ENCODE peak calls at places on chromosomes 5 and 9, in nine cellular contexts. One of them, this sample, is unnamed.
A peak's percentile ranks its signal among the peaks of the same experiment; 100 is the strongest.

GRCh38 chr9:1979815-1980367 is 35.3 kb upstream of the SMARCA2 start:
- DNase-seq in hypothalamus: no peak
- DNase-seq in activated naive CD8-positive, alpha-beta T cell treated with anti-CD3 and anti-CD28 coated beads, Interleukin-2, amount 50 U/mL, for 24 hours: no peak
- DNase-seq in stimulated activated CD4-positive, alpha-beta T cell treated with anti-CD3 and anti-CD28 coated beads, Interleukin-2, amount 100 ng/mL, for 48 hours: no peak
- DNase-seq in activated CD4-positive, alpha-beta T cell treated with anti-CD3 and anti-CD28 coated beads, Interleukin-2, amount 50 U/mL, for 1 hour: no peak
- DNase-seq in EL: peak; percentile 72
- DNase-seq in activated effector memory CD4-positive, alpha-beta T cell treated with Interleukin-2 at 50 U/mL for 16 hours: no peak
- DNase-seq in body of pancreas: peak; percentile 55
- DNase-seq in endothelial cell: no peak
- DNase-seq in this sample: peak; percentile 35

GRCh38 chr5:120528609-120529008 is 64.5 kb downstream of the PRR16 start:
- DNase-seq in activated CD4-positive, alpha-beta T cell treated with anti-CD3 and anti-CD28 coated beads, Interleukin-2, amount 50 U/mL, for 1 hour: no peak
- DNase-seq in body of pancreas: no peak
- DNase-seq in endothelial cell: no peak
- DNase-seq in hypothalamus: no peak
- DNase-seq in EL: peak; percentile 47
- DNase-seq in stimulated activated CD4-positive, alpha-beta T cell treated with anti-CD3 and anti-CD28 coated beads, Interleukin-2, amount 100 ng/mL, for 48 hours: no peak
- DNase-seq in activated naive CD8-positive, alpha-beta T cell treated with anti-CD3 and anti-CD28 coated beads, Interleukin-2, amount 50 U/mL, for 24 hours: no peak
- DNase-seq in activated effector memory CD4-positive, alpha-beta T cell treated with Interleukin-2 at 50 U/mL for 16 hours: no peak
- DNase-seq in this sample: no peak

GRCh38 chr5:60842859-60843692 is 993 bp downstream of the ELOVL7 start:
- DNase-seq in EL: peak; percentile 20
- DNase-seq in endothelial cell: peak; percentile 20
- DNase-seq in activated CD4-positive, alpha-beta T cell treated with anti-CD3 and anti-CD28 coated beads, Interleukin-2, amount 50 U/mL, for 1 hour: no peak
- DNase-seq in body of pancreas: peak; percentile 25
- DNase-seq in hypothalamus: peak; percentile 7
- DNase-seq in stimulated activated CD4-positive, alpha-beta T cell treated with anti-CD3 and anti-CD28 coated beads, Interleukin-2, amount 100 ng/mL, for 48 hours: no peak
- DNase-seq in activated effector memory CD4-positive, alpha-beta T cell treated with Interleukin-2 at 50 U/mL for 16 hours: no peak
- DNase-seq in activated naive CD8-positive, alpha-beta T cell treated with anti-CD3 and anti-CD28 coated beads, Interleukin-2, amount 50 U/mL, for 24 hours: peak; percentile 6
- DNase-seq in this sample: no peak

GRCh38 chr9:131960805-131961495 is 118.7 kb downstream of the MED27 start:
- DNase-seq in EL: no peak
- DNase-seq in endothelial cell: no peak
- DNase-seq in stimulated activated CD4-positive, alpha-beta T cell treated with anti-CD3 and anti-CD28 coated beads, Interleukin-2, amount 100 ng/mL, for 48 hours: no peak
- DNase-seq in activated effector memory CD4-positive, alpha-beta T cell treated with Interleukin-2 at 50 U/mL for 16 hours: no peak
- DNase-seq in body of pancreas: no peak
- DNase-seq in activated naive CD8-positive, alpha-beta T cell treated with anti-CD3 and anti-CD28 coated beads, Interleukin-2, amount 50 U/mL, for 24 hours: no peak
- DNase-seq in activated CD4-positive, alpha-beta T cell treated with anti-CD3 and anti-CD28 coated beads, Interleukin-2, amount 50 U/mL, for 1 hour: no peak
- DNase-seq in hypothalamus: peak; percentile 61
- DNase-seq in this sample: no peak

GRCh38 chr5:51172853-51173635 is 210.2 kb upstream of the ISL1 start:
- DNase-seq in activated naive CD8-positive, alpha-beta T cell treated with anti-CD3 and anti-CD28 coated beads, Interleukin-2, amount 50 U/mL, for 24 hours: no peak
- DNase-seq in hypothalamus: no peak
- DNase-seq in activated effector memory CD4-positive, alpha-beta T cell treated with Interleukin-2 at 50 U/mL for 16 hours: no peak
- DNase-seq in body of pancreas: no peak
- DNase-seq in stimulated activated CD4-positive, alpha-beta T cell treated with anti-CD3 and anti-CD28 coated beads, Interleukin-2, amount 100 ng/mL, for 48 hours: no peak
- DNase-seq in EL: no peak
- DNase-seq in activated CD4-positive, alpha-beta T cell treated with anti-CD3 and anti-CD28 coated beads, Interleukin-2, amount 50 U/mL, for 1 hour: no peak
- DNase-seq in endothelial cell: no peak
- DNase-seq in this sample: no peak

GRCh38 chr9:29285818-29286217 is 1712.5 kb upstream of the C9orf72 start:
- DNase-seq in activated naive CD8-positive, alpha-beta T cell treated with anti-CD3 and anti-CD28 coated beads, Interleukin-2, amount 50 U/mL, for 24 hours: no peak
- DNase-seq in stimulated activated CD4-positive, alpha-beta T cell treated with anti-CD3 and anti-CD28 coated beads, Interleukin-2, amount 100 ng/mL, for 48 hours: no peak
- DNase-seq in activated CD4-positive, alpha-beta T cell treated with anti-CD3 and anti-CD28 coated beads, Interleukin-2, amount 50 U/mL, for 1 hour: no peak
- DNase-seq in endothelial cell: no peak
- DNase-seq in activated effector memory CD4-positive, alpha-beta T cell treated with Interleukin-2 at 50 U/mL for 16 hours: no peak
- DNase-seq in body of pancreas: no peak
- DNase-seq in EL: peak; percentile 27
- DNase-seq in hypothalamus: no peak
- DNase-seq in this sample: no peak

GRCh38 chr5:106397700-106398099 is 1273.0 kb downstream of the EFNA5 start:
- DNase-seq in body of pancreas: no peak
- DNase-seq in activated naive CD8-positive, alpha-beta T cell treated with anti-CD3 and anti-CD28 coated beads, Interleukin-2, amount 50 U/mL, for 24 hours: no peak
- DNase-seq in activated CD4-positive, alpha-beta T cell treated with anti-CD3 and anti-CD28 coated beads, Interleukin-2, amount 50 U/mL, for 1 hour: no peak
- DNase-seq in EL: peak; percentile 73
- DNase-seq in endothelial cell: no peak
- DNase-seq in activated effector memory CD4-positive, alpha-beta T cell treated with Interleukin-2 at 50 U/mL for 16 hours: no peak
- DNase-seq in hypothalamus: no peak
- DNase-seq in stimulated activated CD4-positive, alpha-beta T cell treated with anti-CD3 and anti-CD28 coated beads, Interleukin-2, amount 100 ng/mL, for 48 hours: no peak
- DNase-seq in this sample: no peak

GRCh38 chr9:119961774-119962408 is 592.7 kb upstream of the BRINP1 start:
- DNase-seq in activated effector memory CD4-positive, alpha-beta T cell treated with Interleukin-2 at 50 U/mL for 16 hours: no peak
- DNase-seq in activated naive CD8-positive, alpha-beta T cell treated with anti-CD3 and anti-CD28 coated beads, Interleukin-2, amount 50 U/mL, for 24 hours: peak; percentile 7
- DNase-seq in activated CD4-positive, alpha-beta T cell treated with anti-CD3 and anti-CD28 coated beads, Interleukin-2, amount 50 U/mL, for 1 hour: no peak
- DNase-seq in stimulated activated CD4-positive, alpha-beta T cell treated with anti-CD3 and anti-CD28 coated beads, Interleukin-2, amount 100 ng/mL, for 48 hours: peak; percentile 1
- DNase-seq in hypothalamus: peak; percentile 5
- DNase-seq in body of pancreas: peak; percentile 35
- DNase-seq in endothelial cell: peak; percentile 80
- DNase-seq in EL: peak; percentile 28
- DNase-seq in this sample: no peak

GRCh38 chr5:11390369-11390768 is 513.9 kb downstream of the CTNND2 start:
- DNase-seq in body of pancreas: no peak
- DNase-seq in hypothalamus: peak; percentile 30
- DNase-seq in activated CD4-positive, alpha-beta T cell treated with anti-CD3 and anti-CD28 coated beads, Interleukin-2, amount 50 U/mL, for 1 hour: no peak
- DNase-seq in stimulated activated CD4-positive, alpha-beta T cell treated with anti-CD3 and anti-CD28 coated beads, Interleukin-2, amount 100 ng/mL, for 48 hours: no peak
- DNase-seq in endothelial cell: no peak
- DNase-seq in activated effector memory CD4-positive, alpha-beta T cell treated with Interleukin-2 at 50 U/mL for 16 hours: no peak
- DNase-seq in EL: peak; percentile 17
- DNase-seq in activated naive CD8-positive, alpha-beta T cell treated with anti-CD3 and anti-CD28 coated beads, Interleukin-2, amount 50 U/mL, for 24 hours: no peak
- DNase-seq in this sample: no peak

GRCh38 chr5:10250804-10251276 is 760 bp downstream of the CCT5 start:
- DNase-seq in EL: peak; percentile 32
- DNase-seq in activated naive CD8-positive, alpha-beta T cell treated with anti-CD3 and anti-CD28 coated beads, Interleukin-2, amount 50 U/mL, for 24 hours: no peak
- DNase-seq in hypothalamus: no peak
- DNase-seq in activated CD4-positive, alpha-beta T cell treated with anti-CD3 and anti-CD28 coated beads, Interleukin-2, amount 50 U/mL, for 1 hour: no peak
- DNase-seq in stimulated activated CD4-positive, alpha-beta T cell treated with anti-CD3 and anti-CD28 coated beads, Interleukin-2, amount 100 ng/mL, for 48 hours: no peak
- DNase-seq in endothelial cell: peak; percentile 15
- DNase-seq in body of pancreas: no peak
- DNase-seq in activated effector memory CD4-positive, alpha-beta T cell treated with Interleukin-2 at 50 U/mL for 16 hours: peak; percentile 13
- DNase-seq in this sample: peak; percentile 43

GRCh38 chr5:103522586-103522985 is 40.0 kb downstream of the NUDT12 start:
- DNase-seq in stimulated activated CD4-positive, alpha-beta T cell treated with anti-CD3 and anti-CD28 coated beads, Interleukin-2, amount 100 ng/mL, for 48 hours: no peak
- DNase-seq in activated CD4-positive, alpha-beta T cell treated with anti-CD3 and anti-CD28 coated beads, Interleukin-2, amount 50 U/mL, for 1 hour: no peak
- DNase-seq in EL: no peak
- DNase-seq in endothelial cell: no peak
- DNase-seq in hypothalamus: no peak
- DNase-seq in body of pancreas: no peak
- DNase-seq in activated effector memory CD4-positive, alpha-beta T cell treated with Interleukin-2 at 50 U/mL for 16 hours: no peak
- DNase-seq in activated naive CD8-positive, alpha-beta T cell treated with anti-CD3 and anti-CD28 coated beads, Interleukin-2, amount 50 U/mL, for 24 hours: no peak
- DNase-seq in this sample: no peak

GRCh38 chr5:141914154-141914743 is 9.4 kb upstream of the DELE1 start:
- DNase-seq in activated effector memory CD4-positive, alpha-beta T cell treated with Interleukin-2 at 50 U/mL for 16 hours: no peak
- DNase-seq in stimulated activated CD4-positive, alpha-beta T cell treated with anti-CD3 and anti-CD28 coated beads, Interleukin-2, amount 100 ng/mL, for 48 hours: no peak
- DNase-seq in EL: peak; percentile 34
- DNase-seq in body of pancreas: peak; percentile 47
- DNase-seq in endothelial cell: peak; percentile 59
- DNase-seq in activated CD4-positive, alpha-beta T cell treated with anti-CD3 and anti-CD28 coated beads, Interleukin-2, amount 50 U/mL, for 1 hour: no peak
- DNase-seq in hypothalamus: peak; percentile 67
- DNase-seq in activated naive CD8-positive, alpha-beta T cell treated with anti-CD3 and anti-CD28 coated beads, Interleukin-2, amount 50 U/mL, for 24 hours: peak; percentile 48
- DNase-seq in this sample: peak; percentile 86

GRCh38 chr9:444528-444927 is 229.9 kb downstream of the DOCK8 start:
- DNase-seq in activated CD4-positive, alpha-beta T cell treated with anti-CD3 and anti-CD28 coated beads, Interleukin-2, amount 50 U/mL, for 1 hour: no peak
- DNase-seq in hypothalamus: no peak
- DNase-seq in activated effector memory CD4-positive, alpha-beta T cell treated with Interleukin-2 at 50 U/mL for 16 hours: no peak
- DNase-seq in EL: no peak
- DNase-seq in stimulated activated CD4-positive, alpha-beta T cell treated with anti-CD3 and anti-CD28 coated beads, Interleukin-2, amount 100 ng/mL, for 48 hours: no peak
- DNase-seq in body of pancreas: no peak
- DNase-seq in endothelial cell: no peak
- DNase-seq in activated naive CD8-positive, alpha-beta T cell treated with anti-CD3 and anti-CD28 coated beads, Interleukin-2, amount 50 U/mL, for 24 hours: no peak
- DNase-seq in this sample: no peak

GRCh38 chr5:61342066-61342465 is 10.0 kb downstream of the ZSWIM6 start:
- DNase-seq in endothelial cell: no peak
- DNase-seq in stimulated activated CD4-positive, alpha-beta T cell treated with anti-CD3 and anti-CD28 coated beads, Interleukin-2, amount 100 ng/mL, for 48 hours: no peak
- DNase-seq in EL: peak; percentile 85
- DNase-seq in activated CD4-positive, alpha-beta T cell treated with anti-CD3 and anti-CD28 coated beads, Interleukin-2, amount 50 U/mL, for 1 hour: no peak
- DNase-seq in body of pancreas: no peak
- DNase-seq in activated effector memory CD4-positive, alpha-beta T cell treated with Interleukin-2 at 50 U/mL for 16 hours: no peak
- DNase-seq in activated naive CD8-positive, alpha-beta T cell treated with anti-CD3 and anti-CD28 coated beads, Interleukin-2, amount 50 U/mL, for 24 hours: peak; percentile 37
- DNase-seq in hypothalamus: no peak
- DNase-seq in this sample: no peak

GRCh38 chr9:118362123-118362522 is 657.9 kb downstream of the TLR4 start:
- DNase-seq in activated naive CD8-positive, alpha-beta T cell treated with anti-CD3 and anti-CD28 coated beads, Interleukin-2, amount 50 U/mL, for 24 hours: no peak
- DNase-seq in activated CD4-positive, alpha-beta T cell treated with anti-CD3 and anti-CD28 coated beads, Interleukin-2, amount 50 U/mL, for 1 hour: no peak
- DNase-seq in EL: no peak
- DNase-seq in body of pancreas: no peak
- DNase-seq in endothelial cell: no peak
- DNase-seq in hypothalamus: no peak
- DNase-seq in stimulated activated CD4-positive, alpha-beta T cell treated with anti-CD3 and anti-CD28 coated beads, Interleukin-2, amount 100 ng/mL, for 48 hours: no peak
- DNase-seq in activated effector memory CD4-positive, alpha-beta T cell treated with Interleukin-2 at 50 U/mL for 16 hours: no peak
- DNase-seq in this sample: no peak

GRCh38 chr5:80408475-80408875 is 611 bp downstream of the ZFYVE16 start:
- DNase-seq in stimulated activated CD4-positive, alpha-beta T cell treated with anti-CD3 and anti-CD28 coated beads, Interleukin-2, amount 100 ng/mL, for 48 hours: no peak
- DNase-seq in body of pancreas: peak; percentile 64
- DNase-seq in activated naive CD8-positive, alpha-beta T cell treated with anti-CD3 and anti-CD28 coated beads, Interleukin-2, amount 50 U/mL, for 24 hours: no peak
- DNase-seq in EL: peak; percentile 66
- DNase-seq in hypothalamus: peak; percentile 66
- DNase-seq in activated effector memory CD4-positive, alpha-beta T cell treated with Interleukin-2 at 50 U/mL for 16 hours: no peak
- DNase-seq in endothelial cell: peak; percentile 67
- DNase-seq in activated CD4-positive, alpha-beta T cell treated with anti-CD3 and anti-CD28 coated beads, Interleukin-2, amount 50 U/mL, for 1 hour: peak; percentile 25
- DNase-seq in this sample: no peak

GRCh38 chr9:130426883-130427282 is 17.9 kb upstream of the ASS1 start:
- DNase-seq in hypothalamus: no peak
- DNase-seq in activated naive CD8-positive, alpha-beta T cell treated with anti-CD3 and anti-CD28 coated beads, Interleukin-2, amount 50 U/mL, for 24 hours: no peak
- DNase-seq in activated CD4-positive, alpha-beta T cell treated with anti-CD3 and anti-CD28 coated beads, Interleukin-2, amount 50 U/mL, for 1 hour: no peak
- DNase-seq in activated effector memory CD4-positive, alpha-beta T cell treated with Interleukin-2 at 50 U/mL for 16 hours: no peak
- DNase-seq in endothelial cell: no peak
- DNase-seq in EL: peak; percentile 92
- DNase-seq in body of pancreas: no peak
- DNase-seq in stimulated activated CD4-positive, alpha-beta T cell treated with anti-CD3 and anti-CD28 coated beads, Interleukin-2, amount 100 ng/mL, for 48 hours: no peak
- DNase-seq in this sample: no peak

GRCh38 chr5:131976414-131977211 is 31.1 kb upstream of the MEIKIN start:
- DNase-seq in endothelial cell: no peak
- DNase-seq in body of pancreas: no peak
- DNase-seq in activated naive CD8-positive, alpha-beta T cell treated with anti-CD3 and anti-CD28 coated beads, Interleukin-2, amount 50 U/mL, for 24 hours: no peak
- DNase-seq in activated CD4-positive, alpha-beta T cell treated with anti-CD3 and anti-CD28 coated beads, Interleukin-2, amount 50 U/mL, for 1 hour: no peak
- DNase-seq in EL: no peak
- DNase-seq in hypothalamus: no peak
- DNase-seq in activated effector memory CD4-positive, alpha-beta T cell treated with Interleukin-2 at 50 U/mL for 16 hours: no peak
- DNase-seq in stimulated activated CD4-positive, alpha-beta T cell treated with anti-CD3 and anti-CD28 coated beads, Interleukin-2, amount 100 ng/mL, for 48 hours: no peak
- DNase-seq in this sample: no peak

GRCh38 chr5:99179206-99179605 is 250.4 kb upstream of the CHD1 start:
- DNase-seq in stimulated activated CD4-positive, alpha-beta T cell treated with anti-CD3 and anti-CD28 coated beads, Interleukin-2, amount 100 ng/mL, for 48 hours: no peak
- DNase-seq in activated effector memory CD4-positive, alpha-beta T cell treated with Interleukin-2 at 50 U/mL for 16 hours: no peak
- DNase-seq in hypothalamus: no peak
- DNase-seq in endothelial cell: no peak
- DNase-seq in activated CD4-positive, alpha-beta T cell treated with anti-CD3 and anti-CD28 coated beads, Interleukin-2, amount 50 U/mL, for 1 hour: no peak
- DNase-seq in activated naive CD8-positive, alpha-beta T cell treated with anti-CD3 and anti-CD28 coated beads, Interleukin-2, amount 50 U/mL, for 24 hours: no peak
- DNase-seq in EL: no peak
- DNase-seq in body of pancreas: no peak
- DNase-seq in this sample: no peak

GRCh38 chr5:149857499-149857898 is 87.1 kb downstream of the PDE6A start:
- DNase-seq in activated effector memory CD4-positive, alpha-beta T cell treated with Interleukin-2 at 50 U/mL for 16 hours: no peak
- DNase-seq in body of pancreas: peak; percentile 90
- DNase-seq in hypothalamus: peak; percentile 41
- DNase-seq in activated CD4-positive, alpha-beta T cell treated with anti-CD3 and anti-CD28 coated beads, Interleukin-2, amount 50 U/mL, for 1 hour: no peak
- DNase-seq in stimulated activated CD4-positive, alpha-beta T cell treated with anti-CD3 and anti-CD28 coated beads, Interleukin-2, amount 100 ng/mL, for 48 hours: no peak
- DNase-seq in EL: peak; percentile 31
- DNase-seq in endothelial cell: no peak
- DNase-seq in activated naive CD8-positive, alpha-beta T cell treated with anti-CD3 and anti-CD28 coated beads, Interleukin-2, amount 50 U/mL, for 24 hours: no peak
- DNase-seq in this sample: no peak

GRCh38 chr5:153919161-153919560 is 119.5 kb downstream of the FAM114A2 start:
- DNase-seq in EL: no peak
- DNase-seq in activated naive CD8-positive, alpha-beta T cell treated with anti-CD3 and anti-CD28 coated beads, Interleukin-2, amount 50 U/mL, for 24 hours: no peak
- DNase-seq in endothelial cell: no peak
- DNase-seq in activated effector memory CD4-positive, alpha-beta T cell treated with Interleukin-2 at 50 U/mL for 16 hours: no peak
- DNase-seq in hypothalamus: no peak
- DNase-seq in body of pancreas: no peak
- DNase-seq in stimulated activated CD4-positive, alpha-beta T cell treated with anti-CD3 and anti-CD28 coated beads, Interleukin-2, amount 100 ng/mL, for 48 hours: no peak
- DNase-seq in activated CD4-positive, alpha-beta T cell treated with anti-CD3 and anti-CD28 coated beads, Interleukin-2, amount 50 U/mL, for 1 hour: no peak
- DNase-seq in this sample: no peak

GRCh38 chr9:125176632-125177031 is 13.0 kb downstream of the PPP6C start:
- DNase-seq in activated effector memory CD4-positive, alpha-beta T cell treated with Interleukin-2 at 50 U/mL for 16 hours: no peak
- DNase-seq in EL: no peak
- DNase-seq in activated CD4-positive, alpha-beta T cell treated with anti-CD3 and anti-CD28 coated beads, Interleukin-2, amount 50 U/mL, for 1 hour: no peak
- DNase-seq in body of pancreas: no peak
- DNase-seq in activated naive CD8-positive, alpha-beta T cell treated with anti-CD3 and anti-CD28 coated beads, Interleukin-2, amount 50 U/mL, for 24 hours: no peak
- DNase-seq in hypothalamus: no peak
- DNase-seq in stimulated activated CD4-positive, alpha-beta T cell treated with anti-CD3 and anti-CD28 coated beads, Interleukin-2, amount 100 ng/mL, for 48 hours: no peak
- DNase-seq in endothelial cell: no peak
- DNase-seq in this sample: no peak

GRCh38 chr5:43020294-43020711 is 19.8 kb downstream of the ANXA2R start:
- DNase-seq in activated naive CD8-positive, alpha-beta T cell treated with anti-CD3 and anti-CD28 coated beads, Interleukin-2, amount 50 U/mL, for 24 hours: peak; percentile 49
- DNase-seq in endothelial cell: peak; percentile 13
- DNase-seq in EL: no peak
- DNase-seq in activated effector memory CD4-positive, alpha-beta T cell treated with Interleukin-2 at 50 U/mL for 16 hours: no peak
- DNase-seq in stimulated activated CD4-positive, alpha-beta T cell treated with anti-CD3 and anti-CD28 coated beads, Interleukin-2, amount 100 ng/mL, for 48 hours: no peak
- DNase-seq in activated CD4-positive, alpha-beta T cell treated with anti-CD3 and anti-CD28 coated beads, Interleukin-2, amount 50 U/mL, for 1 hour: no peak
- DNase-seq in body of pancreas: no peak
- DNase-seq in hypothalamus: no peak
- DNase-seq in this sample: no peak

GRCh38 chr5:69024241-69024651 is 69.6 kb upstream of the SLC30A5 start:
- DNase-seq in activated naive CD8-positive, alpha-beta T cell treated with anti-CD3 and anti-CD28 coated beads, Interleukin-2, amount 50 U/mL, for 24 hours: no peak
- DNase-seq in activated effector memory CD4-positive, alpha-beta T cell treated with Interleukin-2 at 50 U/mL for 16 hours: no peak
- DNase-seq in endothelial cell: peak; percentile 12
- DNase-seq in stimulated activated CD4-positive, alpha-beta T cell treated with anti-CD3 and anti-CD28 coated beads, Interleukin-2, amount 100 ng/mL, for 48 hours: peak; percentile 5
- DNase-seq in activated CD4-positive, alpha-beta T cell treated with anti-CD3 and anti-CD28 coated beads, Interleukin-2, amount 50 U/mL, for 1 hour: no peak
- DNase-seq in body of pancreas: peak; percentile 37
- DNase-seq in hypothalamus: peak; percentile 9
- DNase-seq in EL: peak; percentile 59
- DNase-seq in this sample: peak; percentile 19

GRCh38 chr5:68296895-68297294 is 81.3 kb downstream of the PIK3R1 start:
- DNase-seq in activated naive CD8-positive, alpha-beta T cell treated with anti-CD3 and anti-CD28 coated beads, Interleukin-2, amount 50 U/mL, for 24 hours: no peak
- DNase-seq in activated CD4-positive, alpha-beta T cell treated with anti-CD3 and anti-CD28 coated beads, Interleukin-2, amount 50 U/mL, for 1 hour: no peak
- DNase-seq in body of pancreas: no peak
- DNase-seq in hypothalamus: no peak
- DNase-seq in stimulated activated CD4-positive, alpha-beta T cell treated with anti-CD3 and anti-CD28 coated beads, Interleukin-2, amount 100 ng/mL, for 48 hours: no peak
- DNase-seq in endothelial cell: no peak
- DNase-seq in activated effector memory CD4-positive, alpha-beta T cell treated with Interleukin-2 at 50 U/mL for 16 hours: no peak
- DNase-seq in EL: no peak
- DNase-seq in this sample: no peak

GRCh38 chr9:2934883-2935282 is 91.0 kb upstream of the PUM3 start:
- DNase-seq in activated effector memory CD4-positive, alpha-beta T cell treated with Interleukin-2 at 50 U/mL for 16 hours: no peak
- DNase-seq in EL: no peak
- DNase-seq in activated naive CD8-positive, alpha-beta T cell treated with anti-CD3 and anti-CD28 coated beads, Interleukin-2, amount 50 U/mL, for 24 hours: no peak
- DNase-seq in body of pancreas: no peak
- DNase-seq in activated CD4-positive, alpha-beta T cell treated with anti-CD3 and anti-CD28 coated beads, Interleukin-2, amount 50 U/mL, for 1 hour: no peak
- DNase-seq in endothelial cell: no peak
- DNase-seq in stimulated activated CD4-positive, alpha-beta T cell treated with anti-CD3 and anti-CD28 coated beads, Interleukin-2, amount 100 ng/mL, for 48 hours: no peak
- DNase-seq in hypothalamus: no peak
- DNase-seq in this sample: no peak

GRCh38 chr9:8555767-8556500 is 756.4 kb upstream of the DMAC1 start:
- DNase-seq in activated effector memory CD4-positive, alpha-beta T cell treated with Interleukin-2 at 50 U/mL for 16 hours: no peak
- DNase-seq in endothelial cell: no peak
- DNase-seq in body of pancreas: no peak
- DNase-seq in EL: no peak
- DNase-seq in stimulated activated CD4-positive, alpha-beta T cell treated with anti-CD3 and anti-CD28 coated beads, Interleukin-2, amount 100 ng/mL, for 48 hours: no peak
- DNase-seq in activated naive CD8-positive, alpha-beta T cell treated with anti-CD3 and anti-CD28 coated beads, Interleukin-2, amount 50 U/mL, for 24 hours: no peak
- DNase-seq in activated CD4-positive, alpha-beta T cell treated with anti-CD3 and anti-CD28 coated beads, Interleukin-2, amount 50 U/mL, for 1 hour: no peak
- DNase-seq in hypothalamus: no peak
- DNase-seq in this sample: no peak

GRCh38 chr5:134541736-134542376 is 16.4 kb downstream of the JADE2 start:
- DNase-seq in hypothalamus: no peak
- DNase-seq in endothelial cell: peak; percentile 79
- DNase-seq in stimulated activated CD4-positive, alpha-beta T cell treated with anti-CD3 and anti-CD28 coated beads, Interleukin-2, amount 100 ng/mL, for 48 hours: no peak
- DNase-seq in activated naive CD8-positive, alpha-beta T cell treated with anti-CD3 and anti-CD28 coated beads, Interleukin-2, amount 50 U/mL, for 24 hours: peak; percentile 49
- DNase-seq in activated CD4-positive, alpha-beta T cell treated with anti-CD3 and anti-CD28 coated beads, Interleukin-2, amount 50 U/mL, for 1 hour: no peak
- DNase-seq in activated effector memory CD4-positive, alpha-beta T cell treated with Interleukin-2 at 50 U/mL for 16 hours: no peak
- DNase-seq in EL: peak; percentile 31
- DNase-seq in body of pancreas: peak; percentile 60
- DNase-seq in this sample: no peak

GRCh38 chr5:93794954-93795353 is 53.6 kb upstream of the POU5F2 start:
- DNase-seq in EL: no peak
- DNase-seq in body of pancreas: no peak
- DNase-seq in endothelial cell: no peak
- DNase-seq in activated CD4-positive, alpha-beta T cell treated with anti-CD3 and anti-CD28 coated beads, Interleukin-2, amount 50 U/mL, for 1 hour: no peak
- DNase-seq in hypothalamus: no peak
- DNase-seq in stimulated activated CD4-positive, alpha-beta T cell treated with anti-CD3 and anti-CD28 coated beads, Interleukin-2, amount 100 ng/mL, for 48 hours: no peak
- DNase-seq in activated naive CD8-positive, alpha-beta T cell treated with anti-CD3 and anti-CD28 coated beads, Interleukin-2, amount 50 U/mL, for 24 hours: no peak
- DNase-seq in activated effector memory CD4-positive, alpha-beta T cell treated with Interleukin-2 at 50 U/mL for 16 hours: no peak
- DNase-seq in this sample: no peak

GRCh38 chr5:179416114-179416730 is 71.0 kb upstream of the ADAMTS2 start:
- DNase-seq in activated naive CD8-positive, alpha-beta T cell treated with anti-CD3 and anti-CD28 coated beads, Interleukin-2, amount 50 U/mL, for 24 hours: no peak
- DNase-seq in activated effector memory CD4-positive, alpha-beta T cell treated with Interleukin-2 at 50 U/mL for 16 hours: no peak
- DNase-seq in hypothalamus: no peak
- DNase-seq in stimulated activated CD4-positive, alpha-beta T cell treated with anti-CD3 and anti-CD28 coated beads, Interleukin-2, amount 100 ng/mL, for 48 hours: no peak
- DNase-seq in activated CD4-positive, alpha-beta T cell treated with anti-CD3 and anti-CD28 coated beads, Interleukin-2, amount 50 U/mL, for 1 hour: no peak
- DNase-seq in body of pancreas: no peak
- DNase-seq in EL: no peak
- DNase-seq in endothelial cell: no peak
- DNase-seq in this sample: no peak

GRCh38 chr5:72848474-72849428 is 32.3 kb downstream of the TNPO1 start:
- DNase-seq in hypothalamus: peak; percentile 52
- DNase-seq in endothelial cell: peak; percentile 56
- DNase-seq in EL: peak; percentile 47
- DNase-seq in activated naive CD8-positive, alpha-beta T cell treated with anti-CD3 and anti-CD28 coated beads, Interleukin-2, amount 50 U/mL, for 24 hours: peak; percentile 54
- DNase-seq in activated effector memory CD4-positive, alpha-beta T cell treated with Interleukin-2 at 50 U/mL for 16 hours: peak; percentile 20
- DNase-seq in body of pancreas: peak; percentile 51
- DNase-seq in stimulated activated CD4-positive, alpha-beta T cell treated with anti-CD3 and anti-CD28 coated beads, Interleukin-2, amount 100 ng/mL, for 48 hours: peak; percentile 40
- DNase-seq in activated CD4-positive, alpha-beta T cell treated with anti-CD3 and anti-CD28 coated beads, Interleukin-2, amount 50 U/mL, for 1 hour: peak; percentile 33
- DNase-seq in this sample: no peak